ENCODE peak calls at places on chromosomes 6 and 20, in eight cellular contexts. U is right atrium auricular region; Q is endothelial cell of umbilical vein; A is foreskin keratinocyte; J is IMR-90; L is GM23338; Y is heart right ventricle; K is CD4-positive, alpha-beta T cell. F is an unnamed sample.

GRCh38 chr6:15739867-15740266 is 77.0 kb upstream of the DTNBP1 start:
- DNase-seq in K (no peak), U (no peak), A (no peak), Q (no peak), L (peak), J (no peak), Y (no peak), F (no peak)

GRCh38 chr6:7311171-7311570 is 1.8 kb downstream of the SSR1 start:
- DNase-seq in U (no peak), Q (no peak), J (no peak), Y (no peak), K (no peak), A (no peak), L (no peak), F (no peak)

GRCh38 chr6:25278914-25279747 is at the start of gene CARMIL1:
- DNase-seq in Y (peak), L (peak), A (peak), J (peak), U (peak), Q (peak), K (peak), F (peak)

GRCh38 chr20:45798935-45799642 is 7.3 kb downstream of the DNTTIP1 start:
- DNase-seq in Q (peak), L (peak), A (no peak), Y (peak), U (no peak), K (peak), J (peak), F (peak)

GRCh38 chr6:161080263-161080970 is 88.8 kb downstream of the MAP3K4 start:
- DNase-seq in J (no peak), A (no peak), K (peak), L (no peak), U (no peak), Q (no peak), Y (no peak), F (no peak)

GRCh38 chr6:33420493-33421343 is 853 bp downstream of the SYNGAP1 start:
- DNase-seq in J (no peak), A (no peak), U (no peak), Y (no peak), Q (no peak), L (peak), K (no peak), F (no peak)

GRCh38 chr6:15752820-15753219 is 90.0 kb upstream of the DTNBP1 start:
- DNase-seq in A (no peak), K (no peak), J (no peak), Q (no peak), Y (no peak), U (no peak), L (peak), F (no peak)

GRCh38 chr20:38112249-38112942 is 52.7 kb downstream of the TGM2 start:
- DNase-seq in J (no peak), A (no peak), Q (no peak), Y (peak), L (no peak), U (peak), K (no peak), F (peak)

GRCh38 chr6:152454003-152454402 is 183.2 kb downstream of the SYNE1 start:
- DNase-seq in Y (no peak), L (no peak), Q (no peak), K (no peak), J (no peak), A (no peak), U (no peak), F (no peak)

GRCh38 chr6:152458648-152459047 is 178.5 kb downstream of the SYNE1 start:
- DNase-seq in A (no peak), Q (peak), K (no peak), L (no peak), Y (no peak), U (no peak), J (peak), F (no peak)

GRCh38 chr6:152461556-152461955 is 175.6 kb downstream of the SYNE1 start:
- DNase-seq in U (no peak), Y (no peak), L (no peak), J (peak), A (no peak), K (no peak), Q (peak), F (no peak)

GRCh38 chr6:152459245-152459644 is 177.9 kb downstream of the SYNE1 start:
- DNase-seq in Q (peak), L (no peak), U (no peak), J (peak), A (no peak), K (no peak), Y (no peak), F (no peak)

DNA sequence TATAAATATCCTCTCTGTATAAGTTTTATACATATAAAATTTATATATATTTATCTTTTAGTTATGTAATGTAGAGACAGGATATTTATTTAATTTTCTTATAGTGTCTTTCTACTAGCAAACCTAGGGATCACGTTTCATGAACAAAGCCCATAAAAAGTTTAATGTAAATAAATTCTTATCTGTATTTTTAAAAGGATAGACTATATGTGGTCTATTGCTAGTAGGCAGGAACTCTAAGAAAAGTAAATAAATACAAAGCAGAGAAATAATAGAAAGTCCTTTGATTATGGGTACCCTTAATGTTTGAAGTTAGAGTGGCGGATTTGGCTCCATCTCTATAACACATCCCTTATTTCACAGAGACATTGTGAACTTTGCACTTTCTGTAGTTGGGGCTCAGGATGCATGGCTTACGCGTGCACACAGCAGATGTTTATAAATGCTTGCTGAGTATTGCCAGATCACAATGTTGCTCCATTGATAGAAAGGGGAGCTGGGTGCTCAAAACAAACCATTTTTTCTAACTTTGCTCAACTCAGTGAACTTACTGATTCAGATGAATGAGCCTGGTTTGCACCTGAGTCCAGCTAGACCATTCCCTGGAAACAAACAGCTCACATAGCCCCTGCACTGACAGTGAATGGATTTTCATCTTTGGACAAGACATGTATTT is 179.1 kb downstream of the SYNE1 start:
- DNase-seq in J (peak), L (no peak), Q (no peak), Y (no peak), A (no peak), U (no peak), K (no peak), F (no peak)
- H3K27ac ChIP-seq in J (no peak), L (no peak), Q (no peak), Y (no peak), A (no peak), U (no peak), K (no peak), F (no peak)

DNA sequence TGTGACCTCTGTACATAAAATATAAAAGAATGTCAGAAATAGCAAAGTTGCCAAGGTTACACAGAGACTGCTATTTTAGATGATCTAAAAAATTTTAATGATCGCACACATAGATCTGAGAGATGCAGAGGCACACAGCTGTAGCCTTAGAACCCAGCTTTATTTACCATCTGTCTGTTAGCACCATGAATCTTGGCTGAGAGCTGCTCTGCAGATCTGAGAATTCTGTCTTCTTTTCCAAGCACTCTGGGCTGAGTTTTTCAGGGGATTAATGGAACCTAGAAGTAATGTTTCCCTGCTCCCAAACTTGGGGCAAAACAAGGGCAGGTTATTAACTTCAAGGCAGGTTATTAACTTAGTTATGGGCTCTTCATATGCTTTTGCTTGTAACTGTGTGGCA is 248.7 kb upstream of the JAG1 start:
- DNase-seq in A (no peak), Y (no peak), L (no peak), U (no peak), K (no peak), J (peak), Q (no peak), F (no peak)
- H3K27ac ChIP-seq in A (peak), Y (no peak), L (no peak), U (no peak), K (no peak), J (peak), Q (no peak), F (peak)

DNA sequence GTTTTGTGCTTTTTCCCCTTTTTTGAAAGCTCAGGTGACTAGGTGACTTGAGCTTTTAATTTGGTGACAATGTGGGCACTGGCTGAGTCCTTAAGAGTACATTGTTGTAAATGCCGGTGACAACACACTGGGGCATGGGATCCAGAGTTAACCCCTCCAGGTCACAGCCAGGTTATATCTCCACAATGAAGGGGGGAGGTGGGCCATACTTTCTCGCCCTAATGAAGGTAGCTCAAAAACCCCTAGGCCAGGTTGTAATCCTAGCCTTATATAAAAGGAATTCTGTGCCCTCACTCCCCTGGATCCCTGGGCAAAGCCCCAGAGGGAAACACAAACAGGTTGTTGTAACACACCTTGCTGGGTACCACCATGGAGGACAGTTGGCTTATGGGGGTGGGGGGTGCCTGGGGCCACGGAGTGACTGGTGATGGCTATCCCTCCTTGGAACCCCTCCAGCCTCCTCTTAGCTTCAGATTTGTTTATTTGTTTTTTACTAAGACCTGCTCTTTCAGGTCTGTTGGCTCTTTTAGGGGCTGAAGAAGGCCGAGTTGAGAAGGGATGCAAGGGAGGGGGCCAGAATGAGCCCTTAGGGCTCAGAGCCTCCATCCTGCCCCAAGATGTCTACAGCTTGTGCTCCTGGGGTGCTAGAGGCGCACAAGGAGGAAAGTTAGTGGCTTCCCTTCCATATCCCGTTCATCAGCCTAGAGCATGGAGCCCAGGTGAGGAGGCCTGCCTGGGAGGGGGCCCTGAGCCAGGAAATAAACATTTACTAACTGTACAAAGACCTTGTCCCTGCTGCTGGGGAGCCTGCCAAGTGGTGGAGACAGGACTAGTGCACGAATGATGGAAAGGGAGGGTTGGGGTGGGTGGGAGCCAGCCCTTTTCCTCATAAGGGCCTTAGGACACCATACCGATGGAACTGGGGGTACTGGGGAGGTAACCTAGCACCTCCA is 2.2 kb upstream of the VEGFA start:
- DNase-seq in K (no peak), U (no peak), Y (no peak), Q (no peak), A (no peak), L (no peak), J (no peak), F (no peak)
- H3K27ac ChIP-seq in K (no peak), U (no peak), Y (no peak), Q (no peak), A (no peak), L (no peak), J (peak), F (no peak)

GRCh38 chr20:62232764-62233645 is 5.3 kb upstream of the OSBPL2 start:
- DNase-seq in L (no peak), J (no peak), K (no peak), Y (peak), A (no peak), Q (no peak), U (no peak), F (no peak)
- H3K27ac ChIP-seq in L (no peak), J (no peak), K (no peak), Y (peak), A (no peak), Q (no peak), U (peak), F (no peak)

DNA sequence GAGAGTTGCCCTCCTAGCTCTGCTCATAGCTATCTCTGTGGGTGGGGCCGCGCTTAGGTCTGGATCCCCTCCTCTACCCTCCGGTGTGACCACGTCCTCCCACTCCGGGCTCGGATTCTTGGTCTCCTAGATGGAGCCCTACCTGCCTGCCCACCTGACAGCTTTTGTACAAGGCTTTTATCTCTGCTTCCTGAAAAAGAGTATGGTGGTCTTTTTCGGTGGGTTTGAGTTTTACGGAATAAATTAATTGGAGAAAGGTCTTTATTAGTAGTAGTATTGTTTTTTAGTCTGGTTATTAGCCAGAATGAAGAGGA is 773 bp downstream of the SMAP1 start:
- DNase-seq in L (no peak), Q (peak), J (no peak), U (no peak), A (no peak), Y (peak), K (peak), F (no peak)
- H3K27ac ChIP-seq in L (peak), Q (peak), J (peak), U (peak), A (no peak), Y (peak), K (peak), F (peak)

GRCh38 chr20:49306903-49307336 is 29.1 kb upstream of the ZNFX1 start:
- DNase-seq in U (no peak), L (no peak), Y (no peak), A (no peak), Q (no peak), J (no peak), K (no peak), F (no peak)
- H3K27ac ChIP-seq in U (no peak), L (no peak), Y (no peak), A (no peak), Q (no peak), J (no peak), K (no peak), F (no peak)

DNA sequence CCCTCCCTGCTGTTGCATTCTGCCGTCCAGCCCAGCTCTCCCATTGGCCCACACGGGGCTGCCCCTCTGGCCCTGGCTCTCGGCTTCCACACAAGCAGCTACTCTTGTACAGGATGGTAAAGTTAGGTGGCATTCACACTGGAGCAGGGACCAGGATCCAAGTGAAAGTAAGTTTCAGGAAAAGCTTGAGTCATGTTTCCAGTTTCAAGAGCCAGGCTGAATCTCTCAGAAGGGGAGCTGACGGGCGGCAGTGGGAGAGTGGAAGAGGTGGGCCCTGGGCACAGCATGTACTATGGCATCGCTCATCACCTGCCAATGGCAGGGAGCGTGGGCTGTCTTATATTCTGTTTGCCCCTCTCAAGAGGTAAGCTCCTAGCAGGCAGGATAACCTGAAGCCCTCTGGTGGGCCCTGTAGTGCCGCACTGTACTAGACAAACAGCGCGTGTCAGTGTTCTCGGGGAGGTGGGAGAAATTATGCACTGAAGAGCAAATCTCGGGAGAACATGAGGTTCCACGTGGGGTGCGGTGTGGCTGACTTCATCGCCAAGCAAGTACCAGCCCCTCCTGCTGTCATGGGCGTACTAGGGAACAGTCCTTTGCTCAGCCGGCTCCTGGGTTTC is 241.5 kb downstream of the NRN1 start:
- DNase-seq in A (no peak), Q (no peak), K (no peak), L (no peak), J (no peak), Y (no peak), U (no peak), F (no peak)
- H3K27ac ChIP-seq in A (no peak), Q (no peak), K (no peak), L (no peak), J (no peak), Y (peak), U (peak), F (no peak)

GRCh38 chr20:36847710-36848040 is 28.3 kb upstream of the TLDC2 start:
- DNase-seq in L (no peak), U (no peak), J (peak), Y (no peak), A (no peak), K (no peak), Q (no peak), F (no peak)

GRCh38 chr20:36849333-36850065 is 26.4 kb upstream of the TLDC2 start:
- DNase-seq in K (no peak), Y (no peak), Q (no peak), U (no peak), J (no peak), A (no peak), L (no peak), F (no peak)

GRCh38 chr20:36848078-36848660 is 27.8 kb upstream of the TLDC2 start:
- DNase-seq in Q (peak), K (no peak), A (peak), J (peak), U (peak), L (no peak), Y (peak), F (peak)

GRCh38 chr20:36847009-36847709 is 28.8 kb upstream of the TLDC2 start:
- DNase-seq in Q (no peak), Y (peak), K (no peak), L (no peak), A (peak), U (peak), J (peak), F (no peak)

GRCh38 chr20:36848677-36849076 is 27.3 kb upstream of the TLDC2 start:
- DNase-seq in Y (no peak), L (no peak), U (no peak), A (no peak), J (no peak), Q (no peak), K (no peak), F (no peak)
- H3K27ac ChIP-seq in Y (peak), L (no peak), U (peak), A (no peak), J (peak), Q (peak), K (no peak), F (peak)

DNA sequence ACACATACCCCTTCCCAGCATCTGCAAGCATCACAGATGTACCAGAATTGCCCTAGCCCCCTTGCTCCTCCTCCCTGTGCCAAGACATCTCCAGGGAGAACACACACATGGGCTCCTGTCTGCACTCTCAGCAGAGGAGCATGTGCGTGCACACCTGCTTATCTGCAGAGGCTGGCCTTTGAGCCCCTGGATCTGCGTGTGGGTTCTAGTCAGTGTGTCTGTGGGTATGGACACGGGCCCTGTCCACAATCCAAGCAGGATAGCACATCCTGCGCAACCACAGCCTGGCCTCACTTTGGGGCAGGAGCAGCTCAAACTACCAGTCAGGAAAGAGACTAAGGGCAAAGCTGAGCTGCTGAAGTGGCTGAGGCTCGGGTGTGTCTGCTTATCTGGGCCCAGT is 41.0 kb downstream of the HM13 start:
- DNase-seq in Y (no peak), Q (no peak), K (no peak), U (no peak), J (no peak), A (no peak), L (no peak), F (no peak)
- H3K27ac ChIP-seq in Y (no peak), Q (no peak), K (no peak), U (no peak), J (no peak), A (no peak), L (no peak), F (no peak)

DNA sequence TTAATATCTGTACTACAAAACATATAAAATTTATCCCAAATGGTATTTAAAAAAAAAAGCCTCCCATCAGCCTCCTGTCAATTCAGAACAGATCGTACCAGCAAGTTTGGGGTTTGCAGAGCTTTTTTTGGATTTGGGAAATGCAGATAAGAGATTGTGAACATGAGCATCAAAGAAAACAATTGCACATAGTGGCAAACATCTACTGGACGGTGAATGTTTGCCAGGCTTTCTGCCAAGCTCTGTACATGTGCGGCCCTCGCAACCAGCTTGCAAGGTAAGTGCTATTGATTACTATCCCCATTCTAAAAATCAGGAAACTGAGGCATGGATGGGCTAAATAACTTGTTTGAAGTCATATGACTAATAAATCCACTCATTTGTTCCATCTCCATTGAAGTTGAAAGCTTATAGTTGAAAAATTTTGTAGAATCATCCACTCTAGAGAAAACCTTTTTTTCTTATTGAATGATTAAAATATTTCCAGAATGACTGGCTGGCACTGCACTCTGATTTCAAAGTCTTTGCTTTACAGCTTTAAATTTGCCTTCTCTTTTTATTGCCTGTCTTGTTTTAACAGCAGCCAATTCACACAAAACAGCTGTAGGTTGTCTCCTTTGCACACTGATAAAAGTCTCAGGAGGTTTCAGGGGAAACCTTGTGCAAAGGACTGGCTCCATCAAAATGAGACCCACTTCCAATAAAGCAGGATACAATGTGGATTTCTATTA is 37.4 kb upstream of the SIRT5 start:
- DNase-seq in Y (no peak), L (no peak), Q (no peak), K (no peak), J (no peak), A (no peak), U (no peak), F (no peak)
- H3K27ac ChIP-seq in Y (peak), L (no peak), Q (no peak), K (no peak), J (no peak), A (no peak), U (no peak), F (no peak)

F was measured in SJSA1.